ENCODE peak calls at places on chromosomes 11 and 22, in ten cellular contexts. One of them, this sample, is unnamed.
A peak's percentile ranks its signal among the peaks of the same experiment; 100 is the strongest.

GRCh38 chr22:17896552-17896951 is 122.3 kb upstream of the BID start:
- DNase-seq in fibroblast of the aortic adventitia: no peak
- DNase-seq in left cardiac atrium: peak; percentile 58
- DNase-seq in brain microvascular endothelial cell: no peak
- DNase-seq in OCI-LY7: no peak
- DNase-seq in PC-3: no peak
- DNase-seq in AG09309: no peak
- DNase-seq in lung microvascular endothelial cell: peak; percentile 39
- DNase-seq in ovary: no peak
- DNase-seq in T-cell: no peak
- DNase-seq in this sample: no peak

GRCh38 chr11:16361108-16361869 is 4.9 kb upstream of the SOX6 start:
- DNase-seq in ovary: no peak
- DNase-seq in OCI-LY7: no peak
- DNase-seq in left cardiac atrium: no peak
- DNase-seq in AG09309: no peak
- DNase-seq in brain microvascular endothelial cell: no peak
- DNase-seq in fibroblast of the aortic adventitia: no peak
- DNase-seq in lung microvascular endothelial cell: no peak
- DNase-seq in PC-3: no peak
- DNase-seq in T-cell: no peak
- DNase-seq in this sample: no peak

GRCh38 chr11:128942807-128943430 is at the start of gene TP53AIP1:
- DNase-seq in T-cell: no peak
- DNase-seq in brain microvascular endothelial cell: no peak
- DNase-seq in AG09309: no peak
- DNase-seq in OCI-LY7: no peak
- DNase-seq in fibroblast of the aortic adventitia: no peak
- DNase-seq in left cardiac atrium: no peak
- DNase-seq in lung microvascular endothelial cell: no peak
- DNase-seq in ovary: no peak
- DNase-seq in PC-3: no peak
- DNase-seq in this sample: no peak

GRCh38 chr11:61186504-61186903 is 16.8 kb upstream of the PGA3 start:
- DNase-seq in fibroblast of the aortic adventitia: no peak
- DNase-seq in OCI-LY7: no peak
- DNase-seq in T-cell: no peak
- DNase-seq in left cardiac atrium: no peak
- DNase-seq in ovary: no peak
- DNase-seq in PC-3: no peak
- DNase-seq in AG09309: no peak
- DNase-seq in brain microvascular endothelial cell: no peak
- DNase-seq in lung microvascular endothelial cell: no peak
- DNase-seq in this sample: no peak

GRCh38 chr11:62443390-62444201 is 24.8 kb downstream of the SCGB1A1 start:
- DNase-seq in left cardiac atrium: peak; percentile 49
- DNase-seq in fibroblast of the aortic adventitia: peak; percentile 91
- DNase-seq in T-cell: no peak
- DNase-seq in AG09309: no peak
- DNase-seq in ovary: no peak
- DNase-seq in lung microvascular endothelial cell: no peak
- DNase-seq in brain microvascular endothelial cell: no peak
- DNase-seq in PC-3: no peak
- DNase-seq in OCI-LY7: no peak
- DNase-seq in this sample: no peak

GRCh38 chr22:23828800-23829680 is 9.8 kb downstream of the DERL3 start:
- DNase-seq in PC-3: no peak
- DNase-seq in OCI-LY7: no peak
- DNase-seq in AG09309: no peak
- DNase-seq in T-cell: no peak
- DNase-seq in lung microvascular endothelial cell: no peak
- DNase-seq in brain microvascular endothelial cell: no peak
- DNase-seq in fibroblast of the aortic adventitia: no peak
- DNase-seq in ovary: no peak
- DNase-seq in left cardiac atrium: peak; percentile 63
- DNase-seq in this sample: no peak

GRCh38 chr11:60265373-60266214 is 14.9 kb upstream of the MS4A4A start:
- DNase-seq in AG09309: peak; percentile 0
- DNase-seq in T-cell: no peak
- DNase-seq in OCI-LY7: peak; percentile 61
- DNase-seq in left cardiac atrium: no peak
- DNase-seq in lung microvascular endothelial cell: peak; percentile 48
- DNase-seq in ovary: no peak
- DNase-seq in fibroblast of the aortic adventitia: peak; percentile 26
- DNase-seq in PC-3: peak; percentile 85
- DNase-seq in brain microvascular endothelial cell: peak; percentile 40
- DNase-seq in this sample: no peak

GRCh38 chr22:29627196-29627535 is 23.7 kb downstream of the NF2 start:
- DNase-seq in AG09309: no peak
- DNase-seq in PC-3: peak; percentile 67
- DNase-seq in ovary: no peak
- DNase-seq in T-cell: no peak
- DNase-seq in fibroblast of the aortic adventitia: no peak
- DNase-seq in OCI-LY7: no peak
- DNase-seq in left cardiac atrium: no peak
- DNase-seq in brain microvascular endothelial cell: no peak
- DNase-seq in lung microvascular endothelial cell: no peak
- DNase-seq in this sample: no peak

GRCh38 chr22:33555814-33556522 is 364.3 kb downstream of the LARGE1 start:
- DNase-seq in left cardiac atrium: no peak
- DNase-seq in fibroblast of the aortic adventitia: no peak
- DNase-seq in ovary: no peak
- DNase-seq in OCI-LY7: no peak
- DNase-seq in PC-3: no peak
- DNase-seq in brain microvascular endothelial cell: no peak
- DNase-seq in lung microvascular endothelial cell: no peak
- DNase-seq in T-cell: no peak
- DNase-seq in AG09309: no peak
- DNase-seq in this sample: no peak

GRCh38 chr11:85685131-85685819 is 720 bp downstream of the CCDC89 start:
- DNase-seq in fibroblast of the aortic adventitia: peak; percentile 33
- DNase-seq in lung microvascular endothelial cell: no peak
- DNase-seq in ovary: peak; percentile 48
- DNase-seq in brain microvascular endothelial cell: no peak
- DNase-seq in left cardiac atrium: no peak
- DNase-seq in PC-3: no peak
- DNase-seq in AG09309: no peak
- DNase-seq in T-cell: no peak
- DNase-seq in OCI-LY7: no peak
- DNase-seq in this sample: no peak

GRCh38 chr11:115561116-115561515 is 56.9 kb upstream of the CADM1 start:
- DNase-seq in ovary: no peak
- DNase-seq in fibroblast of the aortic adventitia: no peak
- DNase-seq in AG09309: no peak
- DNase-seq in PC-3: no peak
- DNase-seq in brain microvascular endothelial cell: no peak
- DNase-seq in OCI-LY7: no peak
- DNase-seq in left cardiac atrium: no peak
- DNase-seq in lung microvascular endothelial cell: no peak
- DNase-seq in T-cell: no peak
- DNase-seq in this sample: no peak

GRCh38 chr11:97460091-97460490 is 1070.3 kb downstream of the JRKL start:
- DNase-seq in OCI-LY7: no peak
- DNase-seq in fibroblast of the aortic adventitia: no peak
- DNase-seq in left cardiac atrium: no peak
- DNase-seq in T-cell: no peak
- DNase-seq in ovary: no peak
- DNase-seq in brain microvascular endothelial cell: no peak
- DNase-seq in PC-3: no peak
- DNase-seq in lung microvascular endothelial cell: no peak
- DNase-seq in AG09309: no peak
- DNase-seq in this sample: no peak

GRCh38 chr22:38907767-38908166 is 35.8 kb upstream of the CBX6 start:
- DNase-seq in PC-3: no peak
- DNase-seq in left cardiac atrium: no peak
- DNase-seq in ovary: no peak
- DNase-seq in OCI-LY7: no peak
- DNase-seq in T-cell: no peak
- DNase-seq in fibroblast of the aortic adventitia: no peak
- DNase-seq in brain microvascular endothelial cell: no peak
- DNase-seq in AG09309: no peak
- DNase-seq in lung microvascular endothelial cell: no peak
- DNase-seq in this sample: no peak

GRCh38 chr11:133790995-133791394 is 54.3 kb downstream of the SPATA19 start:
- DNase-seq in fibroblast of the aortic adventitia: no peak
- DNase-seq in OCI-LY7: no peak
- DNase-seq in AG09309: no peak
- DNase-seq in PC-3: no peak
- DNase-seq in brain microvascular endothelial cell: no peak
- DNase-seq in ovary: no peak
- DNase-seq in T-cell: no peak
- DNase-seq in lung microvascular endothelial cell: no peak
- DNase-seq in left cardiac atrium: no peak
- DNase-seq in this sample: no peak

GRCh38 chr11:118435233-118435892 is 929 bp upstream of the KMT2A start:
- DNase-seq in fibroblast of the aortic adventitia: peak; percentile 30
- DNase-seq in brain microvascular endothelial cell: no peak
- DNase-seq in ovary: peak; percentile 50
- DNase-seq in OCI-LY7: peak; percentile 97
- DNase-seq in PC-3: peak; percentile 54
- DNase-seq in left cardiac atrium: peak; percentile 56
- DNase-seq in AG09309: no peak
- DNase-seq in lung microvascular endothelial cell: peak; percentile 62
- DNase-seq in T-cell: peak; percentile 57
- DNase-seq in this sample: peak; percentile 26

GRCh38 chr22:29855611-29856181 is 17.6 kb upstream of the ASCC2 start:
- DNase-seq in left cardiac atrium: peak; percentile 71
- DNase-seq in brain microvascular endothelial cell: no peak
- DNase-seq in ovary: no peak
- DNase-seq in T-cell: no peak
- DNase-seq in PC-3: no peak
- DNase-seq in OCI-LY7: no peak
- DNase-seq in lung microvascular endothelial cell: no peak
- DNase-seq in fibroblast of the aortic adventitia: no peak
- DNase-seq in AG09309: no peak
- DNase-seq in this sample: no peak

GRCh38 chr11:93784935-93785360 is 866 bp downstream of the MED17 start:
- DNase-seq in fibroblast of the aortic adventitia: peak; percentile 10
- DNase-seq in ovary: no peak
- DNase-seq in PC-3: no peak
- DNase-seq in OCI-LY7: no peak
- DNase-seq in lung microvascular endothelial cell: peak; percentile 14
- DNase-seq in T-cell: no peak
- DNase-seq in brain microvascular endothelial cell: no peak
- DNase-seq in left cardiac atrium: no peak
- DNase-seq in AG09309: no peak
- DNase-seq in this sample: no peak

GRCh38 chr22:47884200-47884599 is 1121.8 kb downstream of the TBC1D22A start:
- DNase-seq in AG09309: no peak
- DNase-seq in PC-3: no peak
- DNase-seq in ovary: no peak
- DNase-seq in lung microvascular endothelial cell: no peak
- DNase-seq in fibroblast of the aortic adventitia: no peak
- DNase-seq in T-cell: no peak
- DNase-seq in left cardiac atrium: no peak
- DNase-seq in OCI-LY7: no peak
- DNase-seq in brain microvascular endothelial cell: no peak
- DNase-seq in this sample: no peak

GRCh38 chr11:2319791-2320481 is 18.1 kb downstream of the TSPAN32 start:
- DNase-seq in PC-3: no peak
- DNase-seq in brain microvascular endothelial cell: no peak
- DNase-seq in ovary: no peak
- DNase-seq in OCI-LY7: no peak
- DNase-seq in fibroblast of the aortic adventitia: no peak
- DNase-seq in lung microvascular endothelial cell: no peak
- DNase-seq in left cardiac atrium: no peak
- DNase-seq in AG09309: no peak
- DNase-seq in T-cell: no peak
- DNase-seq in this sample: no peak

GRCh38 chr22:46638601-46639431 is 18.6 kb downstream of the GRAMD4 start:
- DNase-seq in PC-3: no peak
- DNase-seq in lung microvascular endothelial cell: peak; percentile 38
- DNase-seq in T-cell: no peak
- DNase-seq in left cardiac atrium: no peak
- DNase-seq in fibroblast of the aortic adventitia: peak; percentile 28
- DNase-seq in AG09309: no peak
- DNase-seq in ovary: no peak
- DNase-seq in OCI-LY7: no peak
- DNase-seq in brain microvascular endothelial cell: peak; percentile 16
- DNase-seq in this sample: peak; percentile 14

GRCh38 chr11:69172674-69173073 is 16.9 kb downstream of the SMIM38 start:
- DNase-seq in fibroblast of the aortic adventitia: no peak
- DNase-seq in brain microvascular endothelial cell: peak; percentile 31
- DNase-seq in AG09309: no peak
- DNase-seq in T-cell: no peak
- DNase-seq in OCI-LY7: peak; percentile 7
- DNase-seq in left cardiac atrium: no peak
- DNase-seq in ovary: no peak
- DNase-seq in PC-3: peak; percentile 28
- DNase-seq in lung microvascular endothelial cell: no peak
- DNase-seq in this sample: no peak

GRCh38 chr22:21917206-21917958 is 35.3 kb downstream of the PPM1F start:
- DNase-seq in lung microvascular endothelial cell: no peak
- DNase-seq in OCI-LY7: no peak
- DNase-seq in T-cell: no peak
- DNase-seq in left cardiac atrium: no peak
- DNase-seq in fibroblast of the aortic adventitia: peak; percentile 28
- DNase-seq in brain microvascular endothelial cell: no peak
- DNase-seq in AG09309: no peak
- DNase-seq in ovary: peak; percentile 56
- DNase-seq in PC-3: no peak
- DNase-seq in this sample: peak; percentile 18

GRCh38 chr11:75263944-75264349 is 23.4 kb downstream of the TPBGL start:
- DNase-seq in brain microvascular endothelial cell: no peak
- DNase-seq in PC-3: peak; percentile 38
- DNase-seq in left cardiac atrium: peak; percentile 29
- DNase-seq in AG09309: no peak
- DNase-seq in ovary: peak; percentile 11
- DNase-seq in lung microvascular endothelial cell: peak; percentile 37
- DNase-seq in OCI-LY7: peak; percentile 26
- DNase-seq in fibroblast of the aortic adventitia: peak; percentile 21
- DNase-seq in T-cell: no peak
- DNase-seq in this sample: no peak

GRCh38 chr22:33823552-33823951 is 96.7 kb downstream of the LARGE1 start:
- DNase-seq in left cardiac atrium: peak; percentile 36
- DNase-seq in PC-3: no peak
- DNase-seq in AG09309: no peak
- DNase-seq in lung microvascular endothelial cell: peak; percentile 70
- DNase-seq in T-cell: no peak
- DNase-seq in ovary: no peak
- DNase-seq in OCI-LY7: no peak
- DNase-seq in brain microvascular endothelial cell: peak; percentile 75
- DNase-seq in fibroblast of the aortic adventitia: no peak
- DNase-seq in this sample: peak; percentile 47

GRCh38 chr11:134363592-134363991 is 31.8 kb downstream of the GLB1L2 start:
- DNase-seq in AG09309: no peak
- DNase-seq in lung microvascular endothelial cell: no peak
- DNase-seq in brain microvascular endothelial cell: no peak
- DNase-seq in fibroblast of the aortic adventitia: no peak
- DNase-seq in OCI-LY7: peak; percentile 4
- DNase-seq in ovary: no peak
- DNase-seq in T-cell: no peak
- DNase-seq in PC-3: no peak
- DNase-seq in left cardiac atrium: no peak
- DNase-seq in this sample: no peak

GRCh38 chr11:528815-529728 is 6.3 kb downstream of the HRAS start:
- DNase-seq in PC-3: no peak
- DNase-seq in lung microvascular endothelial cell: no peak
- DNase-seq in OCI-LY7: no peak
- DNase-seq in T-cell: no peak
- DNase-seq in AG09309: no peak
- DNase-seq in left cardiac atrium: peak; percentile 15
- DNase-seq in ovary: no peak
- DNase-seq in brain microvascular endothelial cell: no peak
- DNase-seq in fibroblast of the aortic adventitia: no peak
- DNase-seq in this sample: no peak

GRCh38 chr11:128336203-128336602 is 251.2 kb downstream of the ETS1 start:
- DNase-seq in lung microvascular endothelial cell: peak; percentile 94
- DNase-seq in fibroblast of the aortic adventitia: peak; percentile 81
- DNase-seq in left cardiac atrium: peak; percentile 77
- DNase-seq in AG09309: no peak
- DNase-seq in T-cell: no peak
- DNase-seq in PC-3: peak; percentile 98
- DNase-seq in ovary: no peak
- DNase-seq in OCI-LY7: no peak
- DNase-seq in brain microvascular endothelial cell: peak; percentile 69
- DNase-seq in this sample: peak; percentile 76

GRCh38 chr11:34830035-34830434 is 86.1 kb downstream of the APIP start:
- DNase-seq in fibroblast of the aortic adventitia: no peak
- DNase-seq in lung microvascular endothelial cell: no peak
- DNase-seq in ovary: no peak
- DNase-seq in brain microvascular endothelial cell: no peak
- DNase-seq in left cardiac atrium: no peak
- DNase-seq in T-cell: no peak
- DNase-seq in OCI-LY7: no peak
- DNase-seq in AG09309: no peak
- DNase-seq in PC-3: no peak
- DNase-seq in this sample: no peak